ENCODE peak calls at places on chromosomes 12 and 14, in six cellular contexts. F is aorta, K is NCI-H1092 treated with DMSO at 0.1 percent for 48 hours, U is NCI-H187 treated with DMSO at 0.1 percent for 48 hours, A is A172, C is BE2C. L is an unnamed sample.

GRCh38 chr14:38835874-38836273 is 267.2 kb downstream of the SEC23A start:
- DNase-seq in F (no peak), K (no peak), U (no peak), A (no peak), C (no peak), L (no peak)

GRCh38 chr14:76924363-76925151 is 98.3 kb downstream of the LRRC74A start:
- DNase-seq in F (no peak), K (peak), U (peak), A (no peak), C (peak), L (peak)

GRCh38 chr14:55607386-55607785 is 27.4 kb downstream of the KTN1 start:
- DNase-seq in F (no peak), K (no peak), U (no peak), A (no peak), C (no peak), L (no peak)

GRCh38 chr14:52701223-52701622 is 5.8 kb upstream of the PSMC6 start:
- DNase-seq in F (no peak), K (no peak), U (no peak), A (no peak), C (no peak), L (no peak)

GRCh38 chr12:11584213-11584855 is 65.1 kb upstream of the ETV6 start:
- DNase-seq in F (no peak), K (peak), U (no peak), A (no peak), C (no peak), L (no peak)

GRCh38 chr12:130761537-130762318 is 45.6 kb upstream of the RIMBP2 start:
- DNase-seq in F (no peak), K (peak), U (no peak), A (peak), C (peak), L (peak)

GRCh38 chr14:24979725-24980239 is 70.2 kb downstream of the STXBP6 start:
- DNase-seq in F (no peak), K (no peak), U (no peak), A (no peak), C (no peak), L (no peak)

GRCh38 chr12:113098428-113099028 is 37.0 kb downstream of the RASAL1 start:
- DNase-seq in F (peak), K (peak), U (peak), A (peak), C (peak), L (peak)

GRCh38 chr14:50231475-50232275 is at the start of gene SOS2:
- DNase-seq in F (peak), K (peak), U (peak), A (peak), C (peak), L (peak)

GRCh38 chr14:94390372-94391086 is 2.1 kb upstream of the SERPINA1 start:
- DNase-seq in F (peak), K (peak), U (no peak), A (peak), C (no peak), L (no peak)

L was measured in osteoblast.